ENCODE peak calls at places on chromosome 18, in eight cellular contexts. One of them, this sample, is unnamed. For H3K27me3 and H3K36me3, the result is how much of the 10 kb centered on the place peaks cover.

GRCh38 chr18:68723539-68723938 is 8.6 kb upstream of the TMX3 start:
- DNase-seq in thoracic aorta: no peak
- DNase-seq in adipocyte: no peak
- DNase-seq in gastrocnemius medialis: no peak
- DNase-seq in CD8-positive, alpha-beta T cell: no peak
- DNase-seq in GM23338: no peak
- DNase-seq in small intestine: no peak
- DNase-seq in heart right ventricle: no peak
- DNase-seq in this sample: no peak

GRCh38 chr18:35383136-35383535 is 6.0 kb upstream of the ZNF396 start:
- DNase-seq in thoracic aorta: no peak
- DNase-seq in adipocyte: no peak
- DNase-seq in gastrocnemius medialis: no peak
- DNase-seq in CD8-positive, alpha-beta T cell: no peak
- DNase-seq in GM23338: no peak
- DNase-seq in small intestine: no peak
- DNase-seq in heart right ventricle: no peak
- DNase-seq in this sample: no peak

GRCh38 chr18:70245941-70246537 is 40.6 kb upstream of the RTTN start:
- DNase-seq in thoracic aorta: no peak
- DNase-seq in adipocyte: no peak
- DNase-seq in gastrocnemius medialis: no peak
- DNase-seq in CD8-positive, alpha-beta T cell: no peak
- DNase-seq in GM23338: no peak
- DNase-seq in small intestine: no peak
- DNase-seq in heart right ventricle: no peak
- DNase-seq in this sample: no peak

GRCh38 chr18:6120820-6121279 is 225.5 kb upstream of the TMEM200C start:
- DNase-seq in thoracic aorta: no peak
- DNase-seq in adipocyte: no peak
- DNase-seq in gastrocnemius medialis: no peak
- DNase-seq in CD8-positive, alpha-beta T cell: no peak
- DNase-seq in GM23338: no peak
- DNase-seq in small intestine: no peak
- DNase-seq in heart right ventricle: no peak
- DNase-seq in this sample: no peak

GRCh38 chr18:62963522-62963921 is 248.2 kb downstream of the PHLPP1 start:
- DNase-seq in thoracic aorta: no peak
- DNase-seq in adipocyte: no peak
- DNase-seq in gastrocnemius medialis: no peak
- DNase-seq in CD8-positive, alpha-beta T cell: no peak
- DNase-seq in GM23338: peak
- DNase-seq in small intestine: peak
- DNase-seq in heart right ventricle: no peak
- DNase-seq in this sample: no peak

GRCh38 chr18:27419646-27420045 is 234.5 kb upstream of the CHST9 start:
- DNase-seq in thoracic aorta: no peak
- DNase-seq in adipocyte: no peak
- DNase-seq in gastrocnemius medialis: no peak
- DNase-seq in CD8-positive, alpha-beta T cell: no peak
- DNase-seq in GM23338: no peak
- DNase-seq in small intestine: no peak
- DNase-seq in heart right ventricle: no peak
- DNase-seq in this sample: no peak

GRCh38 chr18:75135158-75135725 is 73.7 kb downstream of the PTGR3 start:
- DNase-seq in thoracic aorta: no peak
- DNase-seq in adipocyte: no peak
- DNase-seq in gastrocnemius medialis: no peak
- DNase-seq in CD8-positive, alpha-beta T cell: no peak
- DNase-seq in GM23338: no peak
- DNase-seq in small intestine: no peak
- DNase-seq in heart right ventricle: no peak
- DNase-seq in this sample: no peak

GRCh38 chr18:10453261-10453884 is 1.1 kb upstream of the APCDD1 start:
- DNase-seq in thoracic aorta: no peak
- DNase-seq in adipocyte: peak
- DNase-seq in gastrocnemius medialis: no peak
- DNase-seq in CD8-positive, alpha-beta T cell: no peak
- DNase-seq in GM23338: no peak
- DNase-seq in small intestine: no peak
- DNase-seq in heart right ventricle: no peak
- DNase-seq in this sample: no peak

GRCh38 chr18:54612237-54612636 is 21.2 kb downstream of the DYNAP start:
- DNase-seq in thoracic aorta: no peak
- DNase-seq in adipocyte: no peak
- DNase-seq in gastrocnemius medialis: no peak
- DNase-seq in CD8-positive, alpha-beta T cell: no peak
- DNase-seq in GM23338: no peak
- DNase-seq in small intestine: peak
- DNase-seq in heart right ventricle: no peak
- DNase-seq in this sample: no peak

GRCh38 chr18:63199743-63200241 is 119.8 kb downstream of the BCL2 start:
- DNase-seq in thoracic aorta: no peak
- DNase-seq in adipocyte: no peak
- DNase-seq in gastrocnemius medialis: no peak
- DNase-seq in CD8-positive, alpha-beta T cell: no peak
- DNase-seq in GM23338: no peak
- DNase-seq in small intestine: peak
- DNase-seq in heart right ventricle: no peak
- DNase-seq in this sample: no peak

GRCh38 chr18:32772580-32773186 is at the start of gene KLHL14:
- DNase-seq in thoracic aorta: no peak
- DNase-seq in adipocyte: no peak
- DNase-seq in gastrocnemius medialis: no peak
- DNase-seq in CD8-positive, alpha-beta T cell: no peak
- DNase-seq in GM23338: no peak
- DNase-seq in small intestine: no peak
- DNase-seq in heart right ventricle: no peak
- DNase-seq in this sample: peak

GRCh38 chr18:7730682-7731081 is 163.6 kb downstream of the PTPRM start:
- DNase-seq in thoracic aorta: no peak
- DNase-seq in adipocyte: no peak
- DNase-seq in gastrocnemius medialis: no peak
- DNase-seq in CD8-positive, alpha-beta T cell: no peak
- DNase-seq in GM23338: no peak
- DNase-seq in small intestine: no peak
- DNase-seq in heart right ventricle: no peak
- DNase-seq in this sample: no peak

GRCh38 chr18:39380186-39380714 is 1814.7 kb upstream of the CELF4 start:
- DNase-seq in thoracic aorta: no peak
- DNase-seq in adipocyte: no peak
- DNase-seq in gastrocnemius medialis: no peak
- DNase-seq in CD8-positive, alpha-beta T cell: no peak
- DNase-seq in GM23338: peak
- DNase-seq in small intestine: no peak
- DNase-seq in heart right ventricle: no peak
- DNase-seq in this sample: no peak

GRCh38 chr18:73043231-73044000 is 175.6 kb upstream of the NETO1 start:
- DNase-seq in thoracic aorta: no peak
- DNase-seq in adipocyte: no peak
- DNase-seq in gastrocnemius medialis: no peak
- DNase-seq in CD8-positive, alpha-beta T cell: no peak
- DNase-seq in GM23338: no peak
- DNase-seq in small intestine: no peak
- DNase-seq in heart right ventricle: no peak
- DNase-seq in this sample: no peak

DNA sequence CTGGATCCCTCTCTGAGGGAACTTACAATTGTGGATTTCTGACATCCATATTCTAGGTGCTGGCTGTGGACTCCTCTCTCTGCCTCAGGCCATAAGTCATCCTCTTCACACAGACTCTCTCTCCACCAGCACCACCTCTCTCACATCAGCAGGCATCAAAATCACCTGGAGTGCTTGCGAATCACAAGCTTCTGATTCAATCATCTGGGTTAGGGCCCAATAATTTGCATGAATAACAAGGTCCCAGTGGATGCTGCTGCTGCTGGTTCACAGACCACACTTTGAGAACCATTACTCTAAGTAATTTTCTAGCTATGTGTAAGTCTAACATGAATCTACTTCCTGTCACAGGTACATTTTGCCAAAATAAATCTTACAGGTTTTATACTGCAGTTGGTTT is 214.9 kb downstream of the DSEL start:
- DNase-seq in thoracic aorta: no peak
- DNase-seq in adipocyte: no peak
- DNase-seq in gastrocnemius medialis: no peak
- DNase-seq in CD8-positive, alpha-beta T cell: no peak
- DNase-seq in GM23338: no peak
- DNase-seq in small intestine: no peak
- DNase-seq in heart right ventricle: no peak
- DNase-seq in this sample: no peak
- H3K4me3 ChIP-seq in thoracic aorta: no peak
- H3K4me3 ChIP-seq in adipocyte: peak
- H3K4me3 ChIP-seq in gastrocnemius medialis: no peak
- H3K4me3 ChIP-seq in CD8-positive, alpha-beta T cell: peak
- H3K4me3 ChIP-seq in GM23338: no peak
- H3K4me3 ChIP-seq in small intestine: no peak
- H3K4me3 ChIP-seq in heart right ventricle: no peak
- H3K4me3 ChIP-seq in this sample: no peak

GRCh38 chr18:46627136-46627535 is 29.9 kb downstream of the LOXHD1 start:
- DNase-seq in thoracic aorta: no peak
- DNase-seq in adipocyte: no peak
- DNase-seq in gastrocnemius medialis: no peak
- DNase-seq in CD8-positive, alpha-beta T cell: no peak
- DNase-seq in GM23338: no peak
- DNase-seq in small intestine: no peak
- DNase-seq in heart right ventricle: no peak
- DNase-seq in this sample: no peak

GRCh38 chr18:46630160-46630559 is 26.9 kb downstream of the LOXHD1 start:
- DNase-seq in thoracic aorta: no peak
- DNase-seq in adipocyte: no peak
- DNase-seq in gastrocnemius medialis: no peak
- DNase-seq in CD8-positive, alpha-beta T cell: no peak
- DNase-seq in GM23338: no peak
- DNase-seq in small intestine: no peak
- DNase-seq in heart right ventricle: no peak
- DNase-seq in this sample: no peak

GRCh38 chr18:46630991-46631390 is 26.0 kb downstream of the LOXHD1 start:
- DNase-seq in thoracic aorta: no peak
- DNase-seq in adipocyte: no peak
- DNase-seq in gastrocnemius medialis: no peak
- DNase-seq in CD8-positive, alpha-beta T cell: no peak
- DNase-seq in GM23338: no peak
- DNase-seq in small intestine: no peak
- DNase-seq in heart right ventricle: no peak
- DNase-seq in this sample: no peak

GRCh38 chr18:46628206-46628605 is 28.8 kb downstream of the LOXHD1 start:
- DNase-seq in thoracic aorta: no peak
- DNase-seq in adipocyte: no peak
- DNase-seq in gastrocnemius medialis: no peak
- DNase-seq in CD8-positive, alpha-beta T cell: no peak
- DNase-seq in GM23338: no peak
- DNase-seq in small intestine: no peak
- DNase-seq in heart right ventricle: no peak
- DNase-seq in this sample: no peak

GRCh38 chr18:46629356-46629755 is 27.7 kb downstream of the LOXHD1 start:
- DNase-seq in thoracic aorta: no peak
- DNase-seq in adipocyte: no peak
- DNase-seq in gastrocnemius medialis: no peak
- DNase-seq in CD8-positive, alpha-beta T cell: no peak
- DNase-seq in GM23338: no peak
- DNase-seq in small intestine: no peak
- DNase-seq in heart right ventricle: no peak
- DNase-seq in this sample: no peak
- H3K27me3 ChIP-seq in thoracic aorta: under half
- H3K27me3 ChIP-seq in adipocyte: under half
- H3K27me3 ChIP-seq in gastrocnemius medialis: under half
- H3K27me3 ChIP-seq in CD8-positive, alpha-beta T cell: under half
- H3K27me3 ChIP-seq in GM23338: under half
- H3K27me3 ChIP-seq in small intestine: under half
- H3K27me3 ChIP-seq in heart right ventricle: under half
- H3K27me3 ChIP-seq in this sample: under half

DNA sequence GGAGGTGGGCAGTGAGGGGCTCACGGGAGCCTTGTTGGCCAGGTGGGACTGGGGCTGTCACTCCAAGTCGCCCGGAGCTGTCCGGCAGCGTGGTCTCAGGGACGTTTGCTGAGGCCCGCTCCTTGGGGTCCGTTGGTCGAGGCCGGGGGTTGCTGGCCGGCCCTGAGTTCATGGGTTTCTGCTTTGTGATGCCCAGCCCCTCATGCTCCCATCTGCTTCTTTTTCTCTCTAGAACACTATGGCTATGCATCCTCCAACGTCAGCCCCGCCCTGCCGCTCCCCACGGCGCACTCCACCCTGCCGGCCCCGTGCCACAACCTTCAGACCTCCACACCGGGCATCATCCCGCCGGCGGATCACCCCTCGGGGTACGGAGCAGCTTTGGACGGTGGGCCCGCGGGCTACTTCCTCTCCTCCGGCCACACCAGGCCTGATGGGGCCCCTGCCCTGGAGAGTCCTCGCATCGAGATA is 14.5 kb downstream of the NFATC1 start:
- DNase-seq in thoracic aorta: no peak
- DNase-seq in adipocyte: no peak
- DNase-seq in gastrocnemius medialis: no peak
- DNase-seq in CD8-positive, alpha-beta T cell: no peak
- DNase-seq in GM23338: no peak
- DNase-seq in small intestine: no peak
- DNase-seq in heart right ventricle: no peak
- DNase-seq in this sample: no peak
- H3K36me3 ChIP-seq in thoracic aorta: under half
- H3K36me3 ChIP-seq in adipocyte: under half
- H3K36me3 ChIP-seq in gastrocnemius medialis: under half
- H3K36me3 ChIP-seq in CD8-positive, alpha-beta T cell: under half
- H3K36me3 ChIP-seq in GM23338: under half
- H3K36me3 ChIP-seq in small intestine: under half
- H3K36me3 ChIP-seq in heart right ventricle: under half
- H3K36me3 ChIP-seq in this sample: under half

DNA sequence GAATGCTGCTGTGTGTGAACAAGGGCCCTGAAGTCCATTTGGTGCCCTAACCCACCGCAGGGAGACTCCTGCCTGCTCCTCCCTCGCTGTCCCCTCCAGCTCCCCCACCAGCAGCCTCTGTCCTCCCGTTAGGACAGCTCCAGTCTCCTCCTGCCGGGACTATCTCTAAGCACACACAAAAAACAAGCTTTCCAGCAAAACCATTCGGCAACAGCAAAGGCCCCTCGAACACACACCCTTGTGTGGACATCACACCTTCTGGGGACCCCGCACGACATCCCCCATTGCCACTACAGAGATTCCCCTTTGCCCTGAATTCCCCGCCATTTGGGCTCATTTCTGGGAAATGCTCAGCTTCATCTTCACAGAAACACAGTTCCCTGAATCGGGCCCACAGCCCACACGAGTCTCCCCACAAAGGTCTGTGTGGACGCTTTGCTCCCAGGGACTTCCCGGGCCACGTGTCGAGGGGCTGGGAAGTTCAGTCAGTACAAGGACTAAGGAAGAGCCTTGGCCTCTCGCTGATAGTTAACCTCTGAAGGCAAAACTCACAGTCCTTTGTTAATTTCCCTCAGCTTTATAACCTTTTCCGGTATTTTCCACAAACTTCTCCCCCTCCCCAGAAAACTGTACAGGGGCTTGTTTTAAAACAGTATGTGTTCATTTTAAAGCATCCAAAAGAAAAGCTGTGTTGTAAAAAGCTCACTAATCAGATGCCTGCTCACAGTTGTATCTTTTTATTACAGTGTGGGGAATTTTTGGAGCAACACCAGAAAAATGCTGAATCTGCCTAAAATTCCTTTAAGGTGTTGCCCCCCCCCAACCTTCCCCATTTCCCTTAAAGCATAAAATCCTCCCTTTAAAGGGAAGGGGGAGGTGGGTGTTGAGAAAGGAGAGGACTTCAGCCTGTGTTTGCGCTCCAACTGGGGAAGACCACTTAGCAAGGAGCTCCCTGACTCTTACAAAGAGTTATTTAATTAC is 25.9 kb downstream of the SMAD7 start:
- DNase-seq in thoracic aorta: no peak
- DNase-seq in adipocyte: no peak
- DNase-seq in gastrocnemius medialis: no peak
- DNase-seq in CD8-positive, alpha-beta T cell: no peak
- DNase-seq in GM23338: no peak
- DNase-seq in small intestine: no peak
- DNase-seq in heart right ventricle: no peak
- DNase-seq in this sample: peak
- H3K4me3 ChIP-seq in thoracic aorta: peak
- H3K4me3 ChIP-seq in adipocyte: peak
- H3K4me3 ChIP-seq in gastrocnemius medialis: no peak
- H3K4me3 ChIP-seq in CD8-positive, alpha-beta T cell: no peak
- H3K4me3 ChIP-seq in GM23338: no peak
- H3K4me3 ChIP-seq in small intestine: no peak
- H3K4me3 ChIP-seq in heart right ventricle: peak
- H3K4me3 ChIP-seq in this sample: no peak

This sample was measured in H7.